ENCODE peak calls at places on chromosomes 13 and 19, in five cellular contexts. Q is K562, Z is transverse colon, T is HepG2, N is suprapubic skin. R is an unnamed sample. For H3K27me3, the result is how much of the 10 kb centered on the place peaks cover.

GRCh38 chr13:112651750-112652511 is 37.9 kb upstream of the ATP11A start:
- DNase-seq in Z (no peak), Q (no peak), N (no peak), T (no peak), R (no peak)

GRCh38 chr13:40549500-40550094 is 116.8 kb downstream of the FOXO1 start:
- DNase-seq in N (no peak), Q (no peak), Z (no peak), T (peak), R (peak)

GRCh38 chr13:110339263-110339662 is 32.2 kb downstream of the COL4A2 start:
- DNase-seq in Q (no peak), Z (no peak), T (no peak), N (no peak), R (no peak)

GRCh38 chr19:40143612-40144011 is 47.6 kb upstream of the MAP3K10 start:
- DNase-seq in T (no peak), N (no peak), Q (no peak), Z (peak), R (no peak)

GRCh38 chr19:17180997-17181702 is 34.0 kb upstream of the USE1 start:
- DNase-seq in Z (no peak), N (no peak), T (no peak), Q (no peak), R (no peak)

GRCh38 chr13:63625869-63626268 is 2210.2 kb upstream of the PCDH20 start:
- DNase-seq in Z (no peak), Q (no peak), N (no peak), T (no peak), R (no peak)

GRCh38 chr19:53520163-53520546 is 17.8 kb upstream of the ZNF331 start:
- DNase-seq in N (no peak), T (no peak), Q (no peak), Z (no peak), R (no peak)

GRCh38 chr13:41428155-41428554 is 29.2 kb upstream of the RGCC start:
- DNase-seq in N (no peak), Q (no peak), Z (no peak), T (no peak), R (no peak)

GRCh38 chr19:10408511-10409291 is 5.4 kb upstream of the CDC37 start:
- DNase-seq in T (no peak), Z (peak), Q (no peak), N (no peak), R (no peak)

GRCh38 chr13:112341976-112342735 is 34.0 kb upstream of the SPACA7 start:
- DNase-seq in T (no peak), Q (no peak), Z (no peak), N (no peak), R (no peak)

GRCh38 chr13:74128171-74128767 is 5.9 kb downstream of the KLF12 start:
- DNase-seq in N (no peak), Q (no peak), T (peak), Z (no peak), R (no peak)

GRCh38 chr13:82627183-82627582 is 1255.1 kb downstream of the SLITRK1 start:
- DNase-seq in T (no peak), Q (no peak), Z (no peak), N (no peak), R (no peak)

GRCh38 chr13:113912596-113912995 is 48.7 kb upstream of the GAS6 start:
- DNase-seq in T (no peak), Z (no peak), Q (no peak), N (no peak), R (no peak)

GRCh38 chr19:29884466-29884865 is 57.6 kb upstream of the URI1 start:
- DNase-seq in T (no peak), Z (no peak), N (peak), Q (no peak), R (peak)

GRCh38 chr19:7969560-7969949 is 26.1 kb upstream of the TIMM44 start:
- DNase-seq in Z (no peak), T (no peak), N (no peak), Q (no peak), R (no peak)

GRCh38 chr19:5993516-5994406 is 15.8 kb upstream of the RANBP3 start:
- DNase-seq in Z (no peak), Q (no peak), N (no peak), T (no peak), R (peak)

GRCh38 chr13:49791753-49792549 is 531 bp downstream of the KPNA3 start:
- DNase-seq in Z (peak), Q (peak), N (no peak), T (no peak), R (peak)

GRCh38 chr19:15934332-15935078 is at the start of gene CYP4F11:
- DNase-seq in N (no peak), T (peak), Z (peak), Q (no peak), R (no peak)

GRCh38 chr19:6241680-6242079 is 38.1 kb downstream of the MLLT1 start:
- DNase-seq in Q (no peak), N (peak), T (peak), Z (no peak), R (peak)

GRCh38 chr13:38814331-38814730 is 127.5 kb downstream of the FREM2 start:
- DNase-seq in N (no peak), Z (peak), T (no peak), Q (no peak), R (no peak)

GRCh38 chr19:5801796-5802616 is 2.9 kb upstream of the NRTN start:
- DNase-seq in T (no peak), Z (no peak), N (no peak), Q (peak), R (peak)

GRCh38 chr13:98252931-98253470 is 75.9 kb upstream of the RNF113B start:
- DNase-seq in Q (no peak), T (peak), Z (no peak), N (no peak), R (no peak)

GRCh38 chr19:55149078-55150003 is at the start of gene TNNT1:
- DNase-seq in Z (no peak), T (no peak), N (no peak), Q (peak), R (no peak)

GRCh38 chr13:86006317-86006716 is 207.1 kb upstream of the SLITRK6 start:
- DNase-seq in T (no peak), Q (no peak), Z (no peak), N (no peak), R (no peak)

GRCh38 chr13:111915104-111915551 is 151.8 kb upstream of the SOX1 start:
- DNase-seq in Z (no peak), Q (no peak), T (no peak), N (peak), R (peak)

GRCh38 chr19:6057651-6058365 is 52.5 kb downstream of the RFX2 start:
- DNase-seq in T (no peak), N (no peak), Q (no peak), Z (no peak), R (no peak)

GRCh38 chr13:30148791-30149190 is 158.6 kb downstream of the KATNAL1 start:
- DNase-seq in N (no peak), T (no peak), Z (no peak), Q (no peak), R (no peak)

GRCh38 chr13:50887153-50887552 is 22.4 kb upstream of the RNASEH2B start:
- DNase-seq in N (no peak), Q (no peak), T (no peak), Z (no peak), R (no peak)

GRCh38 chr13:43077446-43077845 is 54.1 kb downstream of the DNAJC15 start:
- DNase-seq in Z (no peak), N (no peak), Q (no peak), T (no peak), R (no peak)

GRCh38 chr13:73248711-73249580 is 190.1 kb downstream of the KLF5 start:
- DNase-seq in N (no peak), Q (no peak), T (no peak), Z (no peak), R (no peak)

GRCh38 chr19:40219721-40220276 is 1.6 kb upstream of the TTC9B start:
- DNase-seq in Z (no peak), T (no peak), N (no peak), Q (no peak), R (no peak)

GRCh38 chr13:38602261-38602660 is 84.6 kb upstream of the FREM2 start:
- DNase-seq in N (no peak), Z (no peak), T (no peak), Q (peak), R (no peak)

GRCh38 chr19:41698746-41699230 is 9.6 kb upstream of the CEACAM5 start:
- DNase-seq in N (no peak), Z (peak), Q (no peak), T (no peak), R (no peak)

GRCh38 chr13:96984061-96984508 is 10.2 kb downstream of the OXGR1 start:
- DNase-seq in T (no peak), N (no peak), Z (peak), Q (no peak), R (no peak)
- H3K4me3 ChIP-seq in T (no peak), N (peak), Z (peak), Q (no peak), R (no peak)

GRCh38 chr19:49806613-49806946 is 6.5 kb downstream of the FUZ start:
- DNase-seq in Q (no peak), T (no peak), Z (no peak), N (peak), R (no peak)
- H3K27me3 ChIP-seq in Q (under half), T (under half), Z (under half), N (under half), R (under half)

GRCh38 chr13:46951516-46951915 is 54.7 kb upstream of the HTR2A start:
- DNase-seq in T (no peak), Q (no peak), Z (no peak), N (no peak), R (no peak)
- TF ChIP-seq EP300 in T (no peak), Q (no peak), Z (no peak), N (no peak), R (no peak)

DNA sequence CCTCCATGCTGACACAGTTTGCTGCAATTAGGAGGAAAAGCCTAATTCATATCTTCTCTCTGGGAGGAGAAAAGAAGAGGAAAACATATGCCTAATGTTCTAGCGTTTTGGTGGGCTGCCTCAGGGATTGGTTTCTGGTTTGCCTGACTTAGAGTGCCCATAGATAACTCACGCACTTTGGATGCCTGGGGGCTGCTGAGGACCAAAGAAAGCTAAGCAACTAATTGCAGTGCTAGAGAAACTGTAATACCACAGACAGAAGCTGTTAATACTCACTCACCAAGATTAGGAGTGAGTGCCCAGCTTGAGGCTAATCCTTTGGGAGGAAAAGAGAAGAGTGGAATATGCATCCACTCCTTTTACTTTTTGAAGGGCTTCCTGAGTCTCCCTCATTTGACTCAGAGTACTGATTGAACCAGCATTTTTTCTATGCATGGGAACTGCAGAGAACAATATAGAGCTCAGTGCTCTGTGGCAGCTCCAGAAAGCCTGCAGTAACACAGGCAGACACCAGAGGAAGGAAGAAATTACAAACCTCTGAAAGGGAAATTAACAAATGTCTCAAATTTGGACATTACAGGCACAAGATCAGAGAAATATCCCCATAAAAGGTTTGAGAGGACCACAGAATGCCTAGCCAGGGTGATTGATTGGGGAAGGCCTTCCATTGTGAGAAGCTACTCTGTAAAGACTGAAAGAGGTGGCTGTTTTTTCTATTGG is 666.4 kb downstream of the OLFM4 start:
- DNase-seq in T (no peak), Z (no peak), N (no peak), Q (no peak), R (no peak)
- H3K4me3 ChIP-seq in T (no peak), Z (no peak), N (no peak), Q (no peak), R (no peak)

DNA sequence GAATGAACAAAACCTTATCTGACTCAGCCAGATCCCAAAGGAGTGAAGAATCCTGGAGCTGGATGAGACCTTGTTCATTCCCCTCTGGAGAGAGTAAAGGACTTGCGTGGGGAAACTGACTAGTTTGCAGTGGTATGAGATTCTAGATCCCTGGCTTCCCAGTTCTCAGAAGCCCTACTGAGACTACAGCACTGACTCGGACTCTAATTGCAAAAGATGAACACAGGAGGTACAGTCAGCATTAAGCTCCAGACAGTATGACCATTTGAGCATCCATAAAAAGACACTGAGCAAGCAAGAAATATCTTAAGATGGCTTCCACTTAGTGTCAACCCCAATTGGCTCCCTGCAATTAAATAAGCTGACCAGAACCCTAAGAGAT is 6.8 kb downstream of the ZC3H4 start:
- DNase-seq in N (no peak), T (no peak), Z (no peak), Q (peak), R (no peak)
- H3K27me3 ChIP-seq in N (under half), T (under half), Z (under half), Q (under half), R (under half)

DNA sequence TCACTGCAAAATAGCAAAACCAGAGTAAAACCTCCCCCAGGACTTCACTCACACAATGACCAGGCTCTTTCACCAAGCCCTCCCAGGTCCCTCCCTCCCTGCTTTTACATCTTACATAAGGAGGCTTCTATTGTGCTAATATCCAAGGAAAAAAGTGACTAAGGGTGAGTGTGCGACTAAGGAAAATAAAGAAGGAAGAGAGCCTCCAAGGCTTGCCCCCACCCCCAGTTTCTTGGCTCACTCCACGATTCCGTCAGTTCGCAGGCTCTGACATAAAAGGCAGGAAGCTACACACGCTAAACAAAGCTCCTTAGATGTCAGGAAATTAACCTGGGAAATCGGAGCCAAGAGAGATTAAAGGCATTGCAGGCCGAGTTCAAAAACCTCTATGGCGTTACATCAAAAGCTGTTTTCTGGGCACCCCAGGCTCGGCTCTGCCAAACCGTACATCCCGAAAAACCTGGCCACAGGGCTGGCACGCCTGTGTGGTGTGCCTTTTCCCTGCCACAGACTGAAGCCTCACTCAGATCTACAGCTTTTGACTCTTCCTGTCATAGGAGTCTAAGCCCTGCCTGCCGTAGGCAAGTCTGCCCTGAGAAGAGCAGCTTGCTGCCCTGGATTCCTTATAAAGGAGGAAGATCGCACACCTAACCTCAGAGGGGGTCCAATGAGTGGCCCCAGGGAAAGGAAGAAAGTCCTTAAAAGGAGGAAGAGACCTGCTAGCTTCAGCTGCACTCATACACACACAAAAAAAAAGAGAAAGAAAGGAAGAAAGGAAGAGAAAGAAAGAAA is 67.0 kb upstream of the SERP2 start:
- DNase-seq in Z (peak), Q (no peak), N (no peak), T (no peak), R (peak)
- TF ChIP-seq EP300 in Z (peak), Q (no peak), N (peak), T (no peak), R (peak)

GRCh38 chr13:95568131-95568530 is 15.6 kb downstream of the CLDN10 start:
- DNase-seq in T (no peak), Z (no peak), Q (no peak), N (no peak), R (no peak)

GRCh38 chr13:95564091-95564490 is 11.6 kb downstream of the CLDN10 start:
- DNase-seq in T (no peak), N (no peak), Z (no peak), Q (no peak), R (no peak)

GRCh38 chr13:95560387-95560786 is 7.9 kb downstream of the CLDN10 start:
- DNase-seq in T (no peak), Q (no peak), N (no peak), Z (no peak), R (no peak)

GRCh38 chr13:95569966-95570365 is 17.4 kb downstream of the CLDN10 start:
- DNase-seq in N (no peak), T (no peak), Z (no peak), Q (no peak), R (no peak)

GRCh38 chr13:95564948-95565347 is 12.4 kb downstream of the CLDN10 start:
- DNase-seq in Q (no peak), Z (no peak), T (no peak), N (no peak), R (no peak)
- H3K4me3 ChIP-seq in Q (no peak), Z (no peak), T (no peak), N (no peak), R (no peak)

GRCh38 chr13:27795718-27796019 is 3.4 kb downstream of the GSX1 start:
- DNase-seq in Z (no peak), N (no peak), Q (no peak), T (no peak), R (no peak)

GRCh38 chr13:27796544-27797227 is 4.4 kb downstream of the GSX1 start:
- DNase-seq in N (no peak), T (no peak), Z (no peak), Q (no peak), R (no peak)

GRCh38 chr13:27794075-27794691 is 1.9 kb downstream of the GSX1 start:
- DNase-seq in Q (no peak), N (no peak), T (no peak), Z (no peak), R (no peak)

GRCh38 chr13:27793377-27794074 is 1.2 kb downstream of the GSX1 start:
- DNase-seq in Z (no peak), Q (no peak), T (no peak), N (no peak), R (no peak)

DNA sequence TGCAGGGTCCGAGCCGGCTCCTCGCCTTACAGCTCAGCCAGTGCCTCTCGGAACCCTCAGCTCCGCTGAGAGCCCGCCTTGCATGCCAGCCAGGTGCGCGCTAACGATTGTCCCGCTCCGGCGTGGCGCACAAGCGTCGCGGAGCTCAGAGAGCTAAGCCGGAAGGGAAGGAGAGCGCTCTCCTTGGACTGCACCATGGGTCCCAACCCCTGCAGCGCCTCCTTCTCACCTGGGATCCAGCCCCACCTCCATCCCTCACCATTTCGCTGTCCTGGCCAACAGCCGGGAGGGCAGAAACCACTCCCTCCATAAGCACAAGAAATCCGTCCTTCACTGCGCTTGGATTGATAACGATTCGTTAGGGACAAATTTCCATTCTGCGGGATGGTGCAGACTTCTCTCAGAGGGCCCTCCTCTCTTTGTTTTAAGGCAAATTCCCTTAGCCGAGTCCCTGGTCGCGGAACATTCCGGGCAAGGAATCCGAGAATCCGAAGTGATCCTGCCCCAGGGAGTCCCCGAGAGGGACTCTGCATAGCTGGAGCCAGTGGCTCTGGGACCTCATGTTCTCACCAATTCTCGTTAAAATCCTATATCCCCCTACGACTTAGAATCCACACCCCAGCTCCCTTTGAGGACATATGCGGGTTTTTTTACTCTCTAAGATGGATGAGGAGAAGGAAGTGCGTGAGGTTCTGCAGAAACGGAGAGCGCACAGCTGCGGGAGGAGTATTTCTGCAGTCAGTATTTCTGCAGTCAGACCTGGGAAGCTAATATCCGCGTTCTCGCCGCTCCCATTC is 2.8 kb downstream of the GSX1 start:
- DNase-seq in T (no peak), Z (no peak), N (no peak), Q (no peak), R (no peak)
- H3K27me3 ChIP-seq in T (under half), Z (half or more), N (half or more), Q (under half), R (half or more)

DNA sequence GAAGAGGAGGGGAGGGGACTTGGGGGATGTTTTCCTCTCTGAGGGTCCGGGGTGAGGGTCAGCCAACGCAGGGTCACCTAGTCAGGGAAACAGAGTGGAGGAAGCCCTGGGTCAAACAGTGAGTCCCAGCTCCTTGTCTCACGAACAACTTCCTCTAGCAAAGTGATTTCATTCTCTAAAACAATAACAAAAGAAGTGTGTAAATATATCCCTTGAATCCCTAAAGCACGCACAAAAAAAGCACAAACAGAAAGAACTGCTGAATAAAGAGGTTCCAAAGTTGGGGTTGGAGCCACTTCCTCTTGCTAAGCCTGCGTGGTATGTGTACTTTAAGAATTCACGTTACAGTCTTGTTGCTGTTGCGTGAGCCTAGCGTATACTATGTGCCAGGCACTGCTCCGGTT is 1.5 kb upstream of the C5AR2 start:
- DNase-seq in T (no peak), N (no peak), Z (no peak), Q (no peak), R (no peak)
- TF ChIP-seq EP300 in T (no peak), N (no peak), Z (no peak), Q (no peak), R (no peak)

R was measured in sigmoid colon.